ENCODE peak calls at places on chromosomes 7 and 10, in eight cellular contexts. O, P, V, S, Z, E, W and Y are unnamed samples. For H3K36me3 and H3K9me3, the result is how much of the 10 kb centered on the place peaks cover.

GRCh38 chr10:47285381-47286115 is 14.4 kb upstream of the GDF10 start:
- DNase-seq in W (no peak), E (no peak), V (no peak), S (no peak), P (no peak), Z (no peak), O (no peak), Y (no peak)

GRCh38 chr7:157554393-157555238 is 217.8 kb downstream of the DNAJB6 start:
- DNase-seq in W (no peak), V (no peak), E (peak), Z (no peak), S (no peak), O (no peak), P (no peak), Y (no peak)

GRCh38 chr10:1169186-1169885 is 113.2 kb downstream of the WDR37 start:
- DNase-seq in P (no peak), W (no peak), V (no peak), O (no peak), E (peak), Z (no peak), S (no peak), Y (no peak)

GRCh38 chr10:34539533-34540315 is 275.4 kb downstream of the PARD3 start:
- DNase-seq in V (no peak), P (peak), S (no peak), W (no peak), E (no peak), Z (no peak), O (no peak), Y (no peak)

GRCh38 chr7:25963733-25964132 is 188.3 kb upstream of the NFE2L3 start:
- DNase-seq in E (no peak), S (no peak), W (no peak), P (no peak), V (no peak), O (no peak), Z (no peak), Y (no peak)

GRCh38 chr7:23331132-23331531 is 32.0 kb downstream of the MALSU1 start:
- DNase-seq in V (no peak), E (no peak), W (no peak), P (no peak), O (no peak), Z (no peak), S (no peak), Y (no peak)

GRCh38 chr7:42272793-42273665 is 36.0 kb upstream of the GLI3 start:
- DNase-seq in P (no peak), Z (no peak), V (peak), E (no peak), W (no peak), O (peak), S (peak), Y (no peak)

GRCh38 chr7:42237162-42237821 is at the start of gene GLI3:
- DNase-seq in Z (peak), P (peak), S (peak), O (peak), E (peak), W (peak), V (peak), Y (no peak)

GRCh38 chr10:128463991-128464755 is 337.9 kb upstream of the MKI67 start:
- DNase-seq in E (peak), P (peak), S (peak), W (no peak), V (peak), Z (peak), O (peak), Y (no peak)

GRCh38 chr7:28729685-28730084 is 228.4 kb downstream of the TRIL start:
- DNase-seq in O (no peak), V (peak), Z (no peak), P (no peak), W (no peak), S (no peak), E (no peak), Y (no peak)

GRCh38 chr10:62817120-62817762 is 1.1 kb upstream of the EGR2 start:
- DNase-seq in S (peak), V (peak), Z (peak), W (no peak), O (peak), E (peak), P (peak), Y (peak)

GRCh38 chr7:116511552-116512523 is 12.3 kb downstream of the CAV2 start:
- DNase-seq in S (peak), Z (peak), O (peak), E (no peak), P (no peak), W (no peak), V (peak), Y (no peak)

GRCh38 chr7:19772323-19772722 is 1.1 kb downstream of the TMEM196 start:
- DNase-seq in S (peak), P (no peak), Z (no peak), V (no peak), E (no peak), W (no peak), O (peak), Y (no peak)

GRCh38 chr10:28411648-28412047 is 108.8 kb upstream of the MPP7 start:
- DNase-seq in Z (no peak), S (peak), E (no peak), W (no peak), O (no peak), P (no peak), V (no peak), Y (no peak)

GRCh38 chr10:44949127-44949802 is 10.3 kb upstream of the RASSF4 start:
- DNase-seq in V (no peak), O (no peak), W (no peak), P (no peak), Z (no peak), E (peak), S (no peak), Y (no peak)

GRCh38 chr10:100886544-100886943 is 26.2 kb upstream of the SLF2 start:
- DNase-seq in P (no peak), S (no peak), E (no peak), O (no peak), V (no peak), W (no peak), Z (no peak), Y (no peak)

GRCh38 chr7:26305048-26305868 is 13.6 kb downstream of the SNX10 start:
- DNase-seq in V (no peak), O (no peak), S (no peak), P (peak), W (no peak), E (no peak), Z (no peak), Y (no peak)

GRCh38 chr7:133155642-133156041 is 73.8 kb upstream of the CHCHD3 start:
- DNase-seq in P (no peak), Z (no peak), O (no peak), W (no peak), E (no peak), S (no peak), V (no peak), Y (no peak)

GRCh38 chr7:84823530-84823929 is 363.3 kb downstream of the SEMA3D start:
- DNase-seq in O (no peak), V (no peak), S (no peak), Z (no peak), E (no peak), W (no peak), P (no peak), Y (no peak)

GRCh38 chr7:144513332-144513731 is 109.8 kb upstream of the NOBOX start:
- DNase-seq in V (no peak), O (peak), Z (no peak), S (no peak), E (no peak), P (no peak), W (no peak), Y (no peak)

GRCh38 chr7:128937647-128938523 is at the start of gene IRF5:
- DNase-seq in P (peak), E (no peak), V (no peak), S (peak), Z (no peak), O (peak), W (no peak), Y (no peak)

GRCh38 chr7:139355320-139355719 is 4.4 kb upstream of the LUC7L2 start:
- DNase-seq in O (no peak), E (no peak), W (no peak), V (no peak), P (no peak), Z (no peak), S (no peak), Y (no peak)

DNA sequence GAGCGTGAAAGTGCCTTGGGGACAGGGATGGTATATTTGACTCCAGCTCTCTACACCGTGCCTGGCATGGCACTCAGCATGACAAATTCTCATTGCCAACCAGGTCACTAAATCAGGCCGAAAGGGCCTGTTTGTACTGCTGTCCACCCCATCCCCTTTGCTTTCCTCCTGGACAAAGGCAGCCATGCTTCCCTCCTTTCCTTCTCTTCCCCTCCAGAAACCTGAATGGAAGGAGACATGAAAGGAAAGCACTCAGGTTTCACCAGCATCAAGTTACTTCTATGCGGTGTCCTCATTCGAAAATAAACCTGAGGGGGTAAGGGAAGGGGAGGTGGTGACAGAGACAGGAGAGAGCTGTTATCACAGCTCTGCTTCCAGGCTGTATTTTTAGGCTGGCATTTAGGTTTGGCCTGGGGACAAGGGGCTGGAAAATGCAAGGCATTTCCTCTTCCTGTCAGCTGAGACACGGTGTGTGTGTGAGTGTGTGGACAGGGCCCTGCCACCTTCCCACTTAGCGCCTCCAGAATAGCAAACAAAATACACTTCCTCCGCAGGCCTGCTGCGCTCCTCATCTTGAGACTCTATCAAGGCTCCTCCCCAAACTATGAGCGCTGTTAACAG is 79.9 kb upstream of the COL13A1 start:
- DNase-seq in O (peak), S (no peak), W (no peak), P (peak), E (no peak), Z (no peak), V (no peak), Y (no peak)
- H3K36me3 ChIP-seq in O (under half), S (under half), W (under half), P (under half), E (under half), Z (under half), V (under half), Y (under half)

DNA sequence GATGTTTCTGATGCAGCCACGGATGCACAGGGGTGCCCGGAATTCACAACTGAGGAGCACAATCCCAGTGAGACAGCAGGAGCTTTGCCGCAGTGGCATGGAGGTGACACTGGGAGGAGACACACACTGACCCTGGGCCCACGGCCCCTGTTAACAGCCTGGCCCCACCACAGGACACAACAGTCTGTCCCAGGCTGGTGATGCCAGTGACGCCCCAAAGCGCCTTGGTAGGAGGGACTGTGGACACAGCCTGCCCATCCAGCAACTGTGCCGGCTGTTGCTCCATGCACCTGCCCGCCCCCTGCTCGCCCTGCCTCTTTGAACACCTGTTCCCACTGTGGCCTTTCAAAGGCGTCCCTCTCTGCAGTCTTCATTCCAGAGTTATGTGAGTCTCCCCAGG is 49.8 kb downstream of the KLF6 start:
- DNase-seq in W (no peak), V (no peak), Z (no peak), P (no peak), E (no peak), O (peak), S (no peak), Y (no peak)
- TF ChIP-seq CTCF in W (no peak), V (no peak), Z (no peak), P (no peak), E (no peak), O (peak), S (no peak), Y (no peak)

DNA sequence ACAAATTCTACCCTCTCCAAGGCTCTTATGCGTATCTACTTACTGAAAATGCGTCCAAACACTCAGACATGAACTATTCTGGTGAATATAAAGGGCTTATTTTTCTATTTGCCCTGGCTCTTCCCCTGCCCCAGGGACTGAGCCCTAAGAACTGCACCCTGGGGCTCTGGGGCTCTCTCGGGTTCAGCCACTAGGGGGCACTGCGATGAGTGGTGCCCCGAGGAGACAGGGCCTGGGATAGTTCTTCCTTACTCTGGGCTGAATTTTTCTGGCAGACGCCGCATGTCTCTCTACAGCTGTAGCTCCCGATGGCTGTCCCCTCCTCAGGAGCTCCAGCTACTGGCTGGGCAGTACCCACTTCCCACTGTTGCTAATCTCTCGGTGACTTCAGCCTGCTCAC is 30.8 kb upstream of the GSDME start:
- DNase-seq in V (no peak), Z (no peak), E (no peak), S (no peak), W (no peak), P (no peak), O (no peak), Y (no peak)
- H3K9me3 ChIP-seq in V (under half), Z (under half), E (under half), S (under half), W (under half), P (under half), O (under half), Y (under half)

GRCh38 chr7:105133358-105133757 is 119.4 kb downstream of the KMT2E start:
- DNase-seq in P (no peak), S (no peak), O (no peak), Z (no peak), V (no peak), W (no peak), E (no peak), Y (no peak)
- H3K36me3 ChIP-seq in P (under half), S (under half), O (under half), Z (under half), V (under half), W (under half), E (under half), Y (under half)

DNA sequence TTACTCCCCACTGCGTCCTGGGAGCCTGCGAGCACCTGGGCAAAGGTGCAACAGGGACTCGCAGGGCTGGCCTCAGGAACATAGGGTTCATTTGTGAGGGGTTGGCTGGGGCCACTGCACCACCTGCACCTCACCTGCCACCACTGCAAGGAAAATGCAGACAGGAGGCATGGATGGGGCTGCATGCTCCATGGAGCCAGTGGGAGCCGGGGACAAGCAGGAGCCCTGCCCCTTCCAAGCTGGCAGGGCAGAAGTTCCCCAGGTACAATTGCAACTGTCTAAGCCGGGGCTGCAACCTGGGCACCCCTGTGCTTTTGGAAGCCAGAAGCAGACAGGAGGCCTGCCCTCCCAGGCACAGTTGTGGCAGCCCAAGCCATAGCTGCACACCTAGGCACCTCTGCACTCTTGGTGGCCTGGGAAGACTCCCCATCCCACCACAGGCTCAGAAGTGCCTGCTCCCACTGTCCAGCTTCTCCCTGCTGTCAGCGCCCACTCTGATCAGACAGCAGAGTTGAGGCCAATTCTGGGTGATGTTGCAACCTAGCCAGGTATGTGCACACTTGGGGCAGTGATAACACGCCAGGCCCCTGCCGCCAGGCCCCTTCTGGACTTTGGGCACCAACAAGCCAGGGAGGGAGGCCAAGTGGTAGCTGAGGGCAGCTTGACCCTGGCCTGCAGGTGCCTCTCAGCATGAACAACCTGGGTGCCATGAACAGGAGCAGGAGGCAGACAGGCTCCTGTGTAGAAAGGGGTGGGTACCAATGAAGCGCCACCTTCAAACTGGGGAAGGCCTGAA is 58.2 kb downstream of the TMEM106B start:
- DNase-seq in P (no peak), W (no peak), S (no peak), O (no peak), Z (no peak), V (no peak), E (no peak), Y (no peak)
- TF ChIP-seq CTCF in P (no peak), W (no peak), S (no peak), O (no peak), Z (no peak), V (no peak), E (no peak), Y (no peak)

GRCh38 chr10:131089150-131089549 is 222.4 kb downstream of the TCERG1L start:
- DNase-seq in P (no peak), W (no peak), V (no peak), E (no peak), O (no peak), Z (no peak), S (no peak), Y (no peak)
- H3K9me3 ChIP-seq in P (under half), W (under half), V (under half), E (under half), O (under half), Z (under half), S (half or more), Y (under half)

GRCh38 chr10:119153041-119153440 is 12.5 kb downstream of the SFXN4 start:
- DNase-seq in Z (no peak), P (no peak), E (no peak), S (no peak), V (no peak), W (no peak), O (no peak), Y (no peak)

GRCh38 chr10:119149723-119150122 is 15.8 kb downstream of the SFXN4 start:
- DNase-seq in Z (no peak), E (peak), W (no peak), P (no peak), V (no peak), S (no peak), O (peak), Y (no peak)

GRCh38 chr10:119159332-119159731 is 6.2 kb downstream of the SFXN4 start:
- DNase-seq in S (no peak), V (no peak), O (no peak), E (peak), W (no peak), Z (no peak), P (no peak), Y (no peak)

GRCh38 chr10:119149157-119149556 is 16.4 kb downstream of the SFXN4 start:
- DNase-seq in O (no peak), W (no peak), V (no peak), Z (no peak), S (no peak), P (no peak), E (peak), Y (no peak)

GRCh38 chr10:119153661-119154060 is 11.9 kb downstream of the SFXN4 start:
- DNase-seq in E (peak), P (no peak), O (no peak), V (no peak), W (no peak), S (no peak), Z (no peak), Y (no peak)
- H3K36me3 ChIP-seq in E (half or more), P (under half), O (under half), V (under half), W (under half), S (under half), Z (under half), Y (under half)

GRCh38 chr7:135644154-135644553 is 18.2 kb upstream of the STMP1 start:
- DNase-seq in Z (no peak), E (no peak), S (no peak), P (no peak), W (no peak), V (no peak), O (no peak), Y (no peak)

GRCh38 chr7:135644729-135645128 is 17.6 kb upstream of the STMP1 start:
- DNase-seq in W (no peak), E (no peak), Z (no peak), P (no peak), O (no peak), V (no peak), S (no peak), Y (no peak)

GRCh38 chr7:135648235-135648634 is 14.1 kb upstream of the STMP1 start:
- DNase-seq in E (no peak), O (no peak), S (no peak), V (no peak), P (no peak), W (no peak), Z (no peak), Y (no peak)

GRCh38 chr7:135647755-135648154 is 14.6 kb upstream of the STMP1 start:
- DNase-seq in P (no peak), E (no peak), V (no peak), W (no peak), O (no peak), Z (no peak), S (no peak), Y (no peak)

GRCh38 chr7:135645296-135645904 is 16.9 kb upstream of the STMP1 start:
- DNase-seq in Z (no peak), S (peak), W (no peak), O (peak), V (no peak), P (no peak), E (no peak), Y (no peak)
- TF ChIP-seq CTCF in Z (peak), S (peak), W (peak), O (peak), V (peak), P (peak), E (peak), Y (peak)

DNA sequence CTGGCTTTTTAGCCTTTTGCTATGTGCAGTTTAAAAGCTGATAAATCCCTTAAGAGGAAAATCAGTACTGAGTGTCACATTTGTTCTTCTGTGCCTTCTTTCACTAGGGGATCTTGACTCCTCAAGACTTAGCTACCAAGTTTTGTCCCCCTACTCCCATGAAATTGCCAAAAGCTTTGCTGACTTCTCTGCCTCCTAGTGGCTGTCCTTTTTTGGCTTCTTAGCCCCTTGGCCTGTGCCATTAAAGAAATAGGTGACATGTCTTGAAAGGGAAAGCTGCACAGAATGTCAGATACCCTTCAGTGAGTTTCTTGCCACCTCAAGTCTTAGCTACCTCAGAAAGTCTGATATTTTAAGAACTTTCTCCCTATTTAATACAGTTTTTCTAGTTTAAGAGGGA is 10.5 kb downstream of the MKLN1 start:
- DNase-seq in Z (no peak), S (no peak), E (no peak), O (no peak), W (no peak), P (no peak), V (no peak), Y (no peak)
- H3K9me3 ChIP-seq in Z (under half), S (under half), E (under half), O (under half), W (under half), P (under half), V (under half), Y (under half)

GRCh38 chr10:79393221-79393923 is 46.1 kb downstream of the PPIF start:
- DNase-seq in W (no peak), P (no peak), Z (no peak), O (no peak), E (peak), S (no peak), V (no peak), Y (no peak)
- H3K36me3 ChIP-seq in W (under half), P (under half), Z (under half), O (under half), E (under half), S (under half), V (under half), Y (under half)